ENCODE peak calls at places on chromosome 15, in seven cellular contexts. R is body of pancreas, Y is esophagus squamous epithelium, I is heart left ventricle, W is uterus, U is cardiac muscle cell, E is tibial nerve. K is an unnamed sample. For H3K4me1, the result is how much of the 10 kb centered on the place peaks cover.

GRCh38 chr15:35306361-35306981 is 221.4 kb upstream of the NANOGP8 start:
- DNase-seq in R (no peak), Y (no peak), I (no peak), W (no peak), U (peak), E (no peak), K (no peak)

GRCh38 chr15:91515188-91515754 is 338.2 kb upstream of the SLCO3A1 start:
- DNase-seq in R (no peak), Y (no peak), I (peak), W (peak), U (no peak), E (no peak), K (peak)

GRCh38 chr15:28456476-28457395 is 76.0 kb downstream of the GOLGA8G start:
- DNase-seq in R (peak), Y (no peak), I (peak), W (no peak), U (no peak), E (no peak), K (peak)

GRCh38 chr15:65334586-65335231 is 30.2 kb downstream of the RNU5B-1 start:
- DNase-seq in R (no peak), Y (no peak), I (no peak), W (no peak), U (no peak), E (no peak), K (no peak)

GRCh38 chr15:62497356-62497755 is 332.3 kb upstream of the C2CD4B start:
- DNase-seq in R (no peak), Y (no peak), I (no peak), W (no peak), U (no peak), E (no peak), K (no peak)

GRCh38 chr15:40452296-40453090 is 11.7 kb downstream of the BAHD1 start:
- DNase-seq in R (no peak), Y (no peak), I (no peak), W (no peak), U (no peak), E (no peak), K (no peak)

GRCh38 chr15:52103217-52104207 is 9.1 kb downstream of the BCL2L10 start:
- DNase-seq in R (peak), Y (no peak), I (no peak), W (peak), U (no peak), E (no peak), K (peak)

GRCh38 chr15:80109388-80109787 is 43.4 kb upstream of the FAH start:
- DNase-seq in R (no peak), Y (no peak), I (no peak), W (no peak), U (no peak), E (no peak), K (no peak)

GRCh38 chr15:90184119-90184785 is 16.9 kb upstream of the SEMA4B start:
- DNase-seq in R (peak), Y (peak), I (peak), W (peak), U (peak), E (peak), K (peak)

GRCh38 chr15:90001062-90001682 is at the start of gene ZNF710:
- DNase-seq in R (peak), Y (no peak), I (peak), W (peak), U (peak), E (no peak), K (peak)

GRCh38 chr15:82793737-82794136 is 12.1 kb downstream of the FSD2 start:
- DNase-seq in R (no peak), Y (no peak), I (no peak), W (no peak), U (no peak), E (no peak), K (no peak)

GRCh38 chr15:42371125-42371524 is 11.8 kb downstream of the CAPN3 start:
- DNase-seq in R (no peak), Y (no peak), I (no peak), W (no peak), U (no peak), E (no peak), K (no peak)

GRCh38 chr15:42366151-42366550 is 6.8 kb downstream of the CAPN3 start:
- DNase-seq in R (no peak), Y (no peak), I (no peak), W (no peak), U (no peak), E (no peak), K (no peak)

GRCh38 chr15:42364529-42364928 is 5.2 kb downstream of the CAPN3 start:
- DNase-seq in R (peak), Y (no peak), I (peak), W (peak), U (peak), E (no peak), K (no peak)

GRCh38 chr15:42367041-42367440 is 7.7 kb downstream of the CAPN3 start:
- DNase-seq in R (no peak), Y (no peak), I (no peak), W (no peak), U (no peak), E (no peak), K (no peak)

DNA sequence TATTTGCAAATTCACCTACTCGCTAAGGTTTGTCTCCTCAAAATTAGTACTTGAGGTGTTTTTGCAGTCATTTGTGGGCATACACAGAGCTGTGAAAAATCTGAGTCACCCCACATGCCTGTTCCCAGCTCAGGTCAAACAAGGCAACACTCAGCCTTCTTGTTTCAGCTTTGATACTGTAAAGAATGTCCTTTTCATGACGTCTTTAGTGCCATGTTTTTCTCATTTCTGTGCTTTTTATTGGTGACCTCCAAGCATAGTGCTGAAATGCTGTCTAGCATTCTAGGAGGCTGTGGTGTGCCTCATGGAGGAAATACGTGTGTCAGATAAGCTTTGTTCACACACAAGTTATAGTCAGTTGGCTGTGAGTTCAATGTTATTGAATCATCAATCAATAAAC is 8.8 kb downstream of the CAPN3 start:
- DNase-seq in R (no peak), Y (no peak), I (no peak), W (no peak), U (no peak), E (no peak), K (no peak)
- H3K4me1 ChIP-seq in R (under half), Y (under half), I (under half), W (under half), U (under half), E (under half), K (under half)

GRCh38 chr15:74786659-74787165 is 4.8 kb downstream of the CSK start:
- DNase-seq in R (no peak), Y (no peak), I (peak), W (no peak), U (no peak), E (no peak), K (no peak)

GRCh38 chr15:74785716-74786032 is 3.8 kb downstream of the CSK start:
- DNase-seq in R (no peak), Y (no peak), I (no peak), W (no peak), U (no peak), E (no peak), K (no peak)

GRCh38 chr15:74784426-74784825 is 2.5 kb downstream of the CSK start:
- DNase-seq in R (no peak), Y (no peak), I (no peak), W (no peak), U (no peak), E (no peak), K (no peak)

GRCh38 chr15:74783808-74784175 is 1.9 kb downstream of the CSK start:
- DNase-seq in R (no peak), Y (no peak), I (no peak), W (no peak), U (no peak), E (no peak), K (no peak)

GRCh38 chr15:74784854-74785715 is 3.2 kb downstream of the CSK start:
- DNase-seq in R (no peak), Y (no peak), I (peak), W (no peak), U (no peak), E (no peak), K (no peak)
- H3K4me1 ChIP-seq in R (half or more), Y (half or more), I (half or more), W (under half), U (under half), E (half or more), K (under half)

GRCh38 chr15:67769468-67770097 is 55.7 kb upstream of the SKOR1 start:
- DNase-seq in R (no peak), Y (no peak), I (no peak), W (no peak), U (no peak), E (no peak), K (no peak)

GRCh38 chr15:67770098-67770628 is 55.1 kb upstream of the SKOR1 start:
- DNase-seq in R (no peak), Y (no peak), I (no peak), W (no peak), U (no peak), E (no peak), K (no peak)

GRCh38 chr15:67765706-67766105 is 59.6 kb upstream of the SKOR1 start:
- DNase-seq in R (no peak), Y (no peak), I (no peak), W (no peak), U (no peak), E (no peak), K (no peak)

GRCh38 chr15:67768592-67768991 is 56.7 kb upstream of the SKOR1 start:
- DNase-seq in R (no peak), Y (no peak), I (no peak), W (no peak), U (no peak), E (no peak), K (no peak)

DNA sequence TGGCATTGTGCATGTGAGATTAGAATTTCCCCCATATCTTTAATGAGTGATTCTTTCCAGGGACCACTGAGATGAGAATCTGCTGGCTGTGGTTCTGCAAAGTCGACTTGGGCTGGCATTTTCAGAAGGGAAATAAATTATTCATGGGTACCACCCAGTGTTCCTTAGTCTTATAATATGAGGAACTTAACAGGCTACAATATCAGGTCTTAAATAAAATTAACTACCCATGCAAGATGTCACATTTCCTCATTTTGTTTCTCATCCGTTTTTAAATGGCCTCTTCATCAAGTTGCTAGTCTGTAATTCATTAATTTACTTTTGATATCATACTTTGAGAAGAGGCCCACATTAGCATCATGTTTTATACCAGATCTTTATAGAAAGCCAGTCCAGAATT is 58.3 kb upstream of the SKOR1 start:
- DNase-seq in R (no peak), Y (no peak), I (no peak), W (no peak), U (no peak), E (no peak), K (no peak)
- H3K4me1 ChIP-seq in R (under half), Y (under half), I (under half), W (under half), U (under half), E (under half), K (under half)

GRCh38 chr15:31400222-31400927 is 73.7 kb downstream of the KLF13 start:
- DNase-seq in R (no peak), Y (no peak), I (no peak), W (no peak), U (no peak), E (no peak), K (peak)

GRCh38 chr15:31402003-31402402 is 75.4 kb downstream of the KLF13 start:
- DNase-seq in R (no peak), Y (no peak), I (no peak), W (no peak), U (no peak), E (no peak), K (no peak)

GRCh38 chr15:31402511-31403056 is 75.9 kb downstream of the KLF13 start:
- DNase-seq in R (no peak), Y (no peak), I (peak), W (no peak), U (peak), E (peak), K (peak)

GRCh38 chr15:31399544-31400171 is 73.0 kb downstream of the KLF13 start:
- DNase-seq in R (no peak), Y (no peak), I (no peak), W (no peak), U (no peak), E (no peak), K (no peak)

GRCh38 chr15:31401282-31401681 is 74.6 kb downstream of the KLF13 start:
- DNase-seq in R (no peak), Y (no peak), I (no peak), W (no peak), U (no peak), E (no peak), K (no peak)
- H3K4me1 ChIP-seq in R (under half), Y (under half), I (under half), W (under half), U (under half), E (under half), K (under half)

GRCh38 chr15:70323111-70323851 is 225.6 kb upstream of the TLE3 start:
- DNase-seq in R (no peak), Y (no peak), I (no peak), W (peak), U (no peak), E (peak), K (peak)
- H3K4me1 ChIP-seq in R (under half), Y (under half), I (under half), W (under half), U (under half), E (half or more), K (under half)

DNA sequence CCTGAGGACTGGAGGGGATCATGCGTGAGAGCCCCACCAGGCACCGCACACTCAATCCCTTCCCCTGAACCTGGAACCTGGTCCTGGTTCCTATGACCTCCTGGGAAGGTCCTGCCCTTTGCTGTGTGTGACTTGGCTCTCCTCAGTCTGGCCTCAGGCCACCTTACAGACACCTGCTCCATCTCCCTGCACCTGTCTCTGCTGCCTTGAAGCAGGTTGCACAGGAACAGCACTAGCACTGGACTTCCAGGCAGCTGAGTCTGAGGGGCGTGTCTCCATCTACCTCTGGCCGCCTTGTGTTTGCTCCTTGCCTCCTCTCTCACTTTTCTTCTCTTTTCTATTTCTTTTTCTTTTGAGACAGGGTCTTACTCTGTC is 15.4 kb downstream of the PSTPIP1 start:
- DNase-seq in R (no peak), Y (no peak), I (no peak), W (no peak), U (no peak), E (no peak), K (no peak)
- H3K4me1 ChIP-seq in R (under half), Y (under half), I (under half), W (under half), U (under half), E (under half), K (under half)

GRCh38 chr15:85333132-85333831 is 47.1 kb upstream of the AKAP13 start:
- DNase-seq in R (no peak), Y (no peak), I (no peak), W (no peak), U (no peak), E (no peak), K (no peak)

GRCh38 chr15:85327820-85328219 is 52.6 kb upstream of the AKAP13 start:
- DNase-seq in R (no peak), Y (no peak), I (no peak), W (no peak), U (no peak), E (no peak), K (no peak)

GRCh38 chr15:85331666-85332261 is 48.6 kb upstream of the AKAP13 start:
- DNase-seq in R (no peak), Y (no peak), I (no peak), W (no peak), U (no peak), E (no peak), K (no peak)

GRCh38 chr15:85330941-85331588 is 49.3 kb upstream of the AKAP13 start:
- DNase-seq in R (peak), Y (peak), I (peak), W (peak), U (peak), E (peak), K (peak)

GRCh38 chr15:85329561-85330421 is 50.6 kb upstream of the AKAP13 start:
- DNase-seq in R (peak), Y (no peak), I (peak), W (no peak), U (no peak), E (no peak), K (no peak)
- H3K4me1 ChIP-seq in R (under half), Y (under half), I (under half), W (under half), U (under half), E (under half), K (under half)

K was measured in aorta.